ENCODE peak calls at places on chromosomes 11 and 22, in ten cellular contexts. E is posterior vena cava; T is IMR-90; I is stimulated activated CD4-positive, alpha-beta T cell treated with anti-CD3 and anti-CD28 coated beads, Interleukin-12 subunit alpha, Interleukin-12 subunit beta, amount 100 ng/mL, for 48 hours; U is pancreas; F is hypothalamus; O is mucosa of descending colon; D is RKO; G is foreskin fibroblast; Y is T-helper 17 cell. C is an unnamed sample.

GRCh38 chr11:46277623-46278386 is at the start of gene CREB3L1:
- DNase-seq in E (peak), I (no peak), O (peak), G (no peak), U (no peak), F (no peak), T (no peak), Y (no peak), D (no peak), C (no peak)

GRCh38 chr11:65591939-65592814 is 3.4 kb downstream of the KCNK7 start:
- DNase-seq in I (no peak), G (peak), D (no peak), O (peak), E (peak), U (no peak), T (peak), Y (no peak), F (no peak), C (no peak)

GRCh38 chr11:127640822-127641485 is 640.4 kb upstream of the KIRREL3 start:
- DNase-seq in D (no peak), O (no peak), E (no peak), F (no peak), U (no peak), G (no peak), Y (no peak), I (no peak), T (peak), C (no peak)

GRCh38 chr11:78050964-78051831 is 12.5 kb upstream of the THRSP start:
- DNase-seq in F (no peak), D (no peak), Y (no peak), G (peak), I (no peak), O (no peak), E (no peak), T (peak), U (no peak), C (no peak)

GRCh38 chr11:72238040-72238450 is 5.9 kb downstream of the PHOX2A start:
- DNase-seq in F (no peak), O (peak), D (peak), E (no peak), I (peak), U (no peak), Y (peak), G (peak), T (peak), C (no peak)

GRCh38 chr11:119266517-119267255 is 50.2 kb downstream of the MCAM start:
- DNase-seq in D (no peak), E (no peak), I (no peak), O (no peak), G (no peak), T (peak), Y (no peak), U (no peak), F (no peak), C (no peak)

GRCh38 chr11:119100246-119100959 is 1.2 kb downstream of the DPAGT1 start:
- DNase-seq in I (no peak), U (no peak), E (peak), T (peak), D (peak), O (peak), G (no peak), Y (no peak), F (no peak), C (no peak)

GRCh38 chr11:79697905-79698304 is 257.1 kb upstream of the TENM4 start:
- DNase-seq in T (no peak), O (no peak), E (no peak), D (no peak), I (no peak), U (no peak), G (no peak), Y (no peak), F (no peak), C (no peak)

GRCh38 chr11:65384301-65384889 is 1.9 kb upstream of the SLC25A45 start:
- DNase-seq in I (no peak), F (no peak), G (peak), E (no peak), O (no peak), U (no peak), T (peak), Y (no peak), D (no peak), C (no peak)

GRCh38 chr11:42972741-42973140 is 339.1 kb upstream of the API5 start:
- DNase-seq in G (no peak), I (no peak), F (no peak), U (no peak), D (no peak), E (no peak), O (peak), T (no peak), Y (no peak), C (no peak)

GRCh38 chr11:18578975-18579598 is 9.4 kb downstream of the UEVLD start:
- DNase-seq in F (no peak), G (no peak), I (no peak), U (no peak), E (no peak), D (no peak), Y (no peak), O (peak), T (no peak), C (no peak)

GRCh38 chr11:112285918-112286317 is 25.3 kb upstream of the PLET1 start:
- DNase-seq in O (no peak), D (no peak), U (no peak), G (no peak), F (no peak), T (peak), E (no peak), I (no peak), Y (no peak), C (no peak)

GRCh38 chr11:35061516-35062440 is 77.2 kb upstream of the CD44 start:
- DNase-seq in O (no peak), D (no peak), Y (no peak), G (no peak), F (no peak), I (no peak), E (no peak), U (no peak), T (no peak), C (no peak)

GRCh38 chr11:106208795-106209194 is 131.3 kb downstream of the AASDHPPT start:
- DNase-seq in G (no peak), T (no peak), O (no peak), I (no peak), D (no peak), U (peak), E (no peak), F (no peak), Y (no peak), C (no peak)

GRCh38 chr11:119995730-119996491 is 142.0 kb downstream of the TRIM29 start:
- DNase-seq in U (no peak), O (no peak), Y (no peak), D (no peak), F (no peak), T (no peak), E (no peak), G (no peak), I (no peak), C (no peak)

GRCh38 chr11:120229451-120230424 is 10.2 kb upstream of the POU2F3 start:
- DNase-seq in Y (no peak), E (no peak), T (peak), I (no peak), O (peak), U (no peak), D (peak), F (no peak), G (no peak), C (no peak)

GRCh38 chr11:34439521-34440258 is 956 bp downstream of the CAT start:
- DNase-seq in D (peak), I (no peak), F (no peak), O (peak), E (no peak), G (no peak), T (no peak), U (no peak), Y (no peak), C (no peak)

GRCh38 chr11:104067534-104067933 is 31.1 kb downstream of the DDI1 start:
- DNase-seq in D (no peak), F (no peak), G (no peak), T (no peak), E (no peak), I (no peak), Y (no peak), U (no peak), O (no peak), C (no peak)

GRCh38 chr11:131787119-131787518 is 416.7 kb downstream of the NTM start:
- DNase-seq in O (no peak), U (no peak), T (no peak), E (no peak), F (no peak), I (no peak), G (no peak), D (no peak), Y (no peak), C (no peak)

GRCh38 chr11:75525433-75526191 is at the start of gene GDPD5:
- DNase-seq in F (peak), O (peak), U (peak), G (peak), D (peak), Y (peak), T (peak), E (peak), I (peak), C (peak)

GRCh38 chr22:47839586-47840245 is 1077.3 kb downstream of the TBC1D22A start:
- DNase-seq in E (no peak), F (no peak), U (no peak), O (no peak), I (no peak), Y (no peak), G (no peak), D (no peak), T (no peak), C (no peak)

GRCh38 chr11:111419641-111420327 is 40.7 kb upstream of the POU2AF1 start:
- DNase-seq in I (no peak), F (peak), D (no peak), T (no peak), Y (no peak), E (no peak), O (no peak), G (no peak), U (peak), C (peak)

GRCh38 chr11:4090258-4090657 is 4.3 kb upstream of the RRM1 start:
- DNase-seq in Y (peak), U (no peak), D (no peak), F (no peak), I (no peak), T (no peak), E (no peak), G (no peak), O (no peak), C (no peak)

GRCh38 chr22:20001082-20001638 is 15.5 kb downstream of the ARVCF start:
- DNase-seq in G (no peak), D (no peak), Y (no peak), F (no peak), U (no peak), I (no peak), T (peak), E (peak), O (no peak), C (no peak)

GRCh38 chr11:28834877-28835276 is 726.7 kb downstream of the METTL15 start:
- DNase-seq in D (no peak), G (peak), U (no peak), I (no peak), Y (no peak), T (peak), F (no peak), E (no peak), O (no peak), C (no peak)

GRCh38 chr11:121328967-121329653 is 36.5 kb downstream of the SC5D start:
- DNase-seq in U (no peak), D (no peak), Y (no peak), F (no peak), T (no peak), O (no peak), G (no peak), I (no peak), E (no peak), C (no peak)

GRCh38 chr11:94762208-94762607 is 5.9 kb upstream of the AMOTL1 start:
- DNase-seq in I (no peak), O (no peak), G (no peak), F (no peak), D (peak), T (no peak), E (no peak), U (no peak), Y (no peak), C (no peak)

GRCh38 chr22:43060213-43060612 is 29.0 kb downstream of the TTLL1 start:
- DNase-seq in F (no peak), I (peak), G (no peak), E (no peak), T (no peak), D (peak), U (no peak), Y (no peak), O (peak), C (no peak)

GRCh38 chr11:2590131-2590950 is 109.5 kb downstream of the KCNQ1OT1 start:
- DNase-seq in Y (peak), O (no peak), E (peak), D (no peak), T (no peak), I (no peak), G (no peak), F (no peak), U (peak), C (no peak)

GRCh38 chr11:104918113-104918824 is 20.0 kb upstream of the CASP12 start:
- DNase-seq in T (peak), U (no peak), F (no peak), Y (no peak), O (peak), E (no peak), I (no peak), D (no peak), G (peak), C (no peak)

GRCh38 chr11:106389096-106389495 is 311.6 kb downstream of the AASDHPPT start:
- DNase-seq in T (peak), I (no peak), U (no peak), E (no peak), G (peak), O (no peak), F (no peak), D (no peak), Y (no peak), C (no peak)

GRCh38 chr11:7672960-7673723 is at the start of gene CYB5R2:
- DNase-seq in T (peak), I (no peak), G (peak), U (peak), D (no peak), O (peak), E (peak), Y (no peak), F (peak), C (peak)

GRCh38 chr11:97544401-97544800 is 1154.6 kb downstream of the JRKL start:
- DNase-seq in D (no peak), T (no peak), E (no peak), Y (no peak), O (no peak), G (no peak), F (no peak), U (no peak), I (no peak), C (no peak)

GRCh38 chr11:32318071-32318815 is 117.1 kb downstream of the WT1 start:
- DNase-seq in Y (no peak), F (no peak), G (no peak), T (no peak), E (no peak), O (no peak), I (no peak), D (no peak), U (no peak), C (no peak)

GRCh38 chr22:24683671-24684070 is 80.7 kb downstream of the GGT1 start:
- DNase-seq in G (no peak), I (no peak), U (no peak), D (no peak), E (no peak), Y (no peak), O (no peak), F (no peak), T (peak), C (no peak)

GRCh38 chr11:126113012-126113411 is 50.3 kb upstream of the CDON start:
- DNase-seq in O (no peak), G (no peak), T (no peak), E (peak), I (no peak), D (no peak), Y (no peak), F (no peak), U (no peak), C (no peak)

GRCh38 chr11:112355726-112356125 is 95.1 kb upstream of the PLET1 start:
- DNase-seq in O (peak), U (no peak), E (no peak), G (no peak), D (peak), T (peak), F (no peak), I (peak), Y (no peak), C (no peak)

GRCh38 chr11:65947133-65947532 is 1.9 kb downstream of the TSGA10IP start:
- DNase-seq in D (no peak), O (no peak), Y (no peak), E (no peak), T (no peak), U (no peak), F (no peak), G (no peak), I (no peak), C (no peak)